ENCODE peak calls at places on chromosomes 3 and 15, in seven cellular contexts. D is neural progenitor cell, F is psoas muscle, O is dorsolateral prefrontal cortex, G is GM23338, X is fibroblast of lung, Q is heart right ventricle. M is an unnamed sample. For H3K27me3, the result is how much of the 10 kb centered on the place peaks cover.

GRCh38 chr3:155241559-155241958 is 51.9 kb downstream of the STRIT1 start:
- DNase-seq in G (no peak), X (peak), F (no peak), Q (no peak), O (no peak), D (no peak), M (no peak)

GRCh38 chr3:14453841-14454630 is 51.6 kb downstream of the SLC6A6 start:
- DNase-seq in D (no peak), F (no peak), O (no peak), G (no peak), Q (no peak), X (peak), M (no peak)

GRCh38 chr15:82805994-82806406 is at the start of gene FSD2:
- DNase-seq in D (no peak), F (peak), G (no peak), O (no peak), Q (peak), X (no peak), M (no peak)

GRCh38 chr3:57152150-57152549 is 13.0 kb downstream of the IL17RD start:
- DNase-seq in O (peak), D (peak), F (peak), G (no peak), X (no peak), Q (peak), M (no peak)

GRCh38 chr3:13638927-13639326 is 90.0 kb downstream of the FBLN2 start:
- DNase-seq in O (no peak), G (no peak), F (no peak), X (no peak), D (no peak), Q (no peak), M (no peak)

GRCh38 chr3:114839476-114839875 is 307.6 kb downstream of the ZBTB20 start:
- DNase-seq in G (no peak), O (no peak), Q (no peak), F (no peak), X (peak), D (no peak), M (no peak)

GRCh38 chr15:45199136-45199810 is 11.5 kb upstream of the SHF start:
- DNase-seq in Q (no peak), G (peak), O (no peak), D (peak), F (no peak), X (peak), M (no peak)

GRCh38 chr3:14691239-14691638 is 16.3 kb downstream of the C3orf20 start:
- DNase-seq in O (no peak), F (no peak), G (no peak), Q (no peak), X (no peak), D (no peak), M (no peak)

GRCh38 chr3:186826978-186827857 is 15.3 kb upstream of the ADIPOQ start:
- DNase-seq in F (peak), D (peak), G (peak), Q (peak), O (peak), X (peak), M (no peak)

GRCh38 chr15:60299452-60300047 is 98.2 kb downstream of the ANXA2 start:
- DNase-seq in D (peak), X (peak), F (no peak), O (peak), G (peak), Q (no peak), M (no peak)

GRCh38 chr3:31541102-31541501 is 8.4 kb downstream of the STT3B start:
- DNase-seq in D (no peak), X (no peak), O (no peak), Q (no peak), F (no peak), G (no peak), M (no peak)

GRCh38 chr3:12232785-12233317 is 56.0 kb upstream of the PPARG start:
- DNase-seq in G (no peak), Q (no peak), F (no peak), X (no peak), D (no peak), O (no peak), M (no peak)

GRCh38 chr3:105140899-105141367 is 225.8 kb upstream of the ALCAM start:
- DNase-seq in G (no peak), O (no peak), Q (no peak), D (no peak), X (no peak), F (no peak), M (no peak)

GRCh38 chr3:77686560-77686959 is 646.7 kb downstream of the ROBO2 start:
- DNase-seq in F (no peak), D (no peak), G (peak), Q (no peak), X (no peak), O (no peak), M (no peak)

GRCh38 chr3:175308105-175308504 is 449.0 kb downstream of the NAALADL2 start:
- DNase-seq in O (no peak), G (no peak), Q (no peak), X (no peak), D (no peak), F (no peak), M (no peak)

GRCh38 chr3:9870978-9871377 is 9.1 kb downstream of the CIDEC start:
- DNase-seq in G (no peak), D (no peak), F (no peak), Q (no peak), X (peak), O (no peak), M (peak)

GRCh38 chr15:69887018-69887417 is 210.7 kb downstream of the TLE3 start:
- DNase-seq in O (no peak), F (no peak), Q (no peak), G (no peak), X (no peak), D (no peak), M (no peak)

GRCh38 chr3:23640472-23641146 is 165.1 kb upstream of the UBE2E1 start:
- DNase-seq in X (no peak), G (no peak), D (no peak), O (no peak), F (no peak), Q (no peak), M (no peak)

GRCh38 chr3:170977911-170978310 is 48.6 kb downstream of the SLC2A2 start:
- DNase-seq in F (no peak), G (no peak), D (no peak), O (no peak), X (peak), Q (no peak), M (no peak)

GRCh38 chr3:20194793-20195460 is 8.9 kb upstream of the SGO1 start:
- DNase-seq in X (peak), G (no peak), O (no peak), F (no peak), D (no peak), Q (no peak), M (no peak)

GRCh38 chr3:36305929-36306520 is 74.3 kb upstream of the STAC start:
- DNase-seq in G (no peak), O (no peak), F (no peak), X (peak), Q (no peak), D (no peak), M (no peak)

GRCh38 chr3:134299185-134299887 is 48.7 kb upstream of the RYK start:
- DNase-seq in Q (no peak), F (no peak), G (peak), D (peak), X (peak), O (no peak), M (no peak)

GRCh38 chr3:41961061-41961749 is 698 bp downstream of the ULK4 start:
- DNase-seq in O (no peak), F (peak), X (peak), D (peak), G (peak), Q (peak), M (no peak)

GRCh38 chr3:190261740-190262139 is 60.5 kb downstream of the CLDN1 start:
- DNase-seq in D (peak), F (no peak), Q (no peak), G (no peak), X (peak), O (no peak), M (no peak)

GRCh38 chr3:81728766-81729544 is 32.5 kb downstream of the GBE1 start:
- DNase-seq in D (no peak), G (no peak), X (peak), F (no peak), O (no peak), Q (no peak), M (no peak)

GRCh38 chr15:65621638-65622037 is at the start of gene SLC24A1:
- DNase-seq in O (no peak), X (no peak), G (no peak), D (no peak), Q (no peak), F (no peak), M (no peak)

GRCh38 chr15:71411538-71412482 is 296.5 kb downstream of the THSD4 start:
- DNase-seq in O (no peak), Q (no peak), G (no peak), D (no peak), X (peak), F (no peak), M (peak)

GRCh38 chr15:58608129-58608590 is 141.3 kb downstream of the ADAM10 start:
- DNase-seq in O (no peak), X (peak), F (no peak), G (no peak), D (no peak), Q (no peak), M (peak)

DNA sequence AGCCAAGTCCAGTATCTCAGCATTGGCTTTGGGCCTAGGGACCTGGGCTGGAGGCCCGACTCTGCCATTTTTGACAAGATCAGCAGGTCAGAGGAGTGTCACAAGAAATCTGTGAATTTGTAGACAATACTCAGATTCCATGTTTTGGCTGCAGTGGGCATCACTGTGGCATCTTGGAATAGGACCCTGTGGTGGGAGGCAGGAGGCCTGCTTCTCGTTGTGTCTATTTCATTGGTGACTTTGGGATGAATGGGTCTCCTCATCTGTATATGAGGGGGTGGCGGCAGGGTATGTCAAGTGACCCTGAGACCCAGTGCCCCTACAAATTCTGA is 3.3 kb downstream of the C15orf39 start:
- DNase-seq in G (no peak), O (no peak), F (no peak), X (no peak), Q (no peak), D (no peak), M (no peak)
- H3K4me3 ChIP-seq in G (no peak), O (no peak), F (no peak), X (no peak), Q (no peak), D (no peak), M (no peak)

GRCh38 chr3:157767602-157768001 is 264.4 kb upstream of the VEPH1 start:
- DNase-seq in X (peak), Q (no peak), D (no peak), G (no peak), O (no peak), F (no peak), M (no peak)

GRCh38 chr3:157763644-157764043 is 260.4 kb upstream of the VEPH1 start:
- DNase-seq in Q (no peak), D (no peak), G (no peak), X (no peak), O (no peak), F (no peak), M (no peak)

DNA sequence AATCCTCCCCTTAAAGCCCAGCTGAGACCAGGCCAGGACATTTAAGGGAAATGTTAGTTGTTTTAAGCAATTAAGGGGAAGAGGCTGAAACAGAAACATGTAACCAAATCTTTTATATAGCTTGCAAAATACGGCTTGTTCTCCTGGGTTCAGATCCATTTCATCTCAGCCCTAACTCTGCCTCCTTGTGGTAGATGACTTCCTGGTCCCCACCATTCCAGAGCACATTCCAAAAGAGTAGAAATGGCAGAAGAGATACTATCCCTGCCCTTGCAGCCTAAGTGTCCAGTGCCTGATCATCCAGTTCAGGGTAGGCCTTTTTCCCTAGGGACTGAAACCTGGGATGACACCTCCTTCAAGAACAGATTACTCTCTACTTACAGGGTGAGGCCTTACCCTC is 266.2 kb upstream of the VEPH1 start:
- DNase-seq in O (no peak), D (no peak), X (no peak), F (no peak), Q (no peak), G (peak), M (no peak)
- TF ChIP-seq CTCF in O (no peak), D (peak), X (no peak), F (no peak), Q (no peak), G (peak), M (no peak)

GRCh38 chr3:127136024-127136600 is 56.8 kb upstream of the PRR23E start:
- DNase-seq in D (no peak), Q (no peak), F (no peak), G (no peak), O (no peak), X (no peak), M (no peak)

GRCh38 chr3:127137113-127137512 is 55.8 kb upstream of the PRR23E start:
- DNase-seq in O (no peak), Q (no peak), F (no peak), D (no peak), G (no peak), X (no peak), M (no peak)

GRCh38 chr3:127135241-127136023 is 57.5 kb upstream of the PRR23E start:
- DNase-seq in D (peak), O (no peak), X (peak), F (peak), Q (peak), G (peak), M (no peak)

GRCh38 chr3:127137757-127138536 is 55.0 kb upstream of the PRR23E start:
- DNase-seq in D (no peak), F (no peak), O (peak), G (no peak), X (no peak), Q (no peak), M (no peak)

GRCh38 chr3:127136706-127137105 is 56.2 kb upstream of the PRR23E start:
- DNase-seq in X (no peak), F (no peak), O (no peak), Q (no peak), D (no peak), G (no peak), M (no peak)
- H3K27me3 ChIP-seq in X (under half), F (under half), O (under half), Q (under half), D (under half), G (under half), M (under half)

GRCh38 chr3:28915711-28916481 is 365.0 kb upstream of the RBMS3 start:
- DNase-seq in G (peak), O (no peak), X (peak), F (no peak), D (peak), Q (no peak), M (no peak)
- H3K4me3 ChIP-seq in G (no peak), O (peak), X (peak), F (peak), D (no peak), Q (peak), M (no peak)

DNA sequence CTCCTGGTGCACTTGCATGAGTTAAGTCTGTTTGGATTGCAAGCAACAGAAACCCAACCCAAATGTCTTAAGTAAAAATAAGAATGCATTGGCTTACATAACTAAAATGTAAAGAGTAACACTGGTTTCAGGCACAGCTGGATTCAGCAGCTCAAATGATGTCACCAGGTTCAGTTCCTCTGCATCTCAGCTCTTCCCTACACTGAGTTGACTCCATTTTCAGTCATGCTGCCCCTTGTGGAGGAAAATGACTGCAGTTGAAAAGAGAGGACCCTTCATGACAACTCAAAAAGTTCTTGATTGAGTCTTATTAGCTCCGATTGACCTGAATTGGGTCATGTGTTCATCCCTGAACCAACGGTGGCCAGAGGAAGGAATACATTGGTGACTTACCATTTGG is 138.5 kb upstream of the ABI3BP start:
- DNase-seq in Q (no peak), D (no peak), O (no peak), X (no peak), G (peak), F (no peak), M (no peak)
- TF ChIP-seq CTCF in Q (no peak), D (peak), O (no peak), X (no peak), G (peak), F (no peak), M (no peak)

DNA sequence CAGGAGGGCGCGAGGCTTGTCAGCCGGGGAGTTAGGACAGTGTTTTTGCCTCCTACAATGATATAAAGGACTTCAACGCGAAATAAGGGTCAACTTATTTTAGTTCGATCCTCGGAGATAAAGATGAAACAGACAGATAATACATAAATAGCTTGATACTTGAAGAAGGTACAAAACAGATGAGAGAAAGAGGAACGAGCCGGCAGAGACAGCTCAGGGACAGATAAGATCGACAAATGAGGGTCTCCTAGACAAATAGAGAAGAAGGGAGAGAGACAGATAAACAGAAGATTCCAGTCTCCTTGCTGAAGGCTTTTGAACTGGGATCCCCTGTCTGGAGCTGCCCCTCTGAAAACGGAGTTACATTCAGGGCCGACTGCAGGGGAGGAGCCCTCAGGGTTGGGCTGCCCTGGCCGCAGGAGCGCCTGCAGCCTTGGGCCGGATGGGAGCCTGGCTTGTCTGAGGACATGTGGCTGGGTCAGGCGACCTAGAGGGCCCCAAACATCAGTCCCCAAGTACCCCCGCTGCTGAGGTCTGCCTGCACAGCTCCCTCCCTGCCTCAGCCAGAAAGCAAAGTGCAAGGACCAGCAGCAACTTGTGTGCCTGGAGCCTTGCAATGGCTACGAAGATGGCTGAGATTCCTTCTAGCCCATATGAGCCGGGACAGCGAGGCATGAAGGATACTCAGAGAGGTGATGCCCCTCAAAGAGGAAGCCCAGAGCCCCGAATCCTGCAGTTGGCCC is 981 bp upstream of the SKOR1 start:
- DNase-seq in Q (no peak), F (peak), D (no peak), X (no peak), G (peak), O (no peak), M (no peak)
- H3K27me3 ChIP-seq in Q (half or more), F (half or more), D (half or more), X (half or more), G (half or more), O (half or more), M (half or more)

DNA sequence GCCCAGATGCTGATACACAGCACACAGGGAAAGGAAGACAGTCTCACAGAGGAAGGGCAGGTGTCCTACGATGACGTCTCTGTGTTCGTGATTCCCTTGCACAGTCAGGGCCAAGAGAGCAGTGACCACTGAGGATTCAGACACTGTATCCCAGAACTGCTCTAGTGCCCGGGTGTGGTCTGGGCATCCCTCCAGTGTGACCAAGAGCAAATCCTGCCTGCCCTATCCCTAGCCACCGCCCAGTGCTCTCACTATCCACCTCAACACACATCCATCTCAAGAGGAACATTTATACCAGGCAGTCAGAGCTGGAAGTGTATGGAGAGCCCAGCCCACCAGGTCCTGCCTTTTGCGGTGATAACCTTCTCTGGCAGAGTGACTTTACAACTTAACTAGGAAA is 4.1 kb downstream of the PPM1M start:
- DNase-seq in G (no peak), O (no peak), X (no peak), Q (no peak), D (no peak), F (no peak), M (no peak)
- H3K4me3 ChIP-seq in G (no peak), O (no peak), X (no peak), Q (no peak), D (no peak), F (no peak), M (no peak)

GRCh38 chr3:49609314-49609713 is 55.0 kb downstream of the BSN start:
- DNase-seq in D (no peak), F (no peak), G (no peak), Q (no peak), O (no peak), X (no peak), M (no peak)

GRCh38 chr3:49609815-49610214 is 55.5 kb downstream of the BSN start:
- DNase-seq in O (no peak), F (no peak), X (no peak), D (no peak), G (no peak), Q (peak), M (no peak)

GRCh38 chr3:49607105-49607591 is 52.9 kb downstream of the BSN start:
- DNase-seq in G (no peak), X (no peak), O (no peak), D (no peak), F (no peak), Q (no peak), M (no peak)

GRCh38 chr3:49606427-49606826 is 52.1 kb downstream of the BSN start:
- DNase-seq in D (no peak), O (no peak), F (no peak), G (no peak), X (no peak), Q (no peak), M (no peak)

DNA sequence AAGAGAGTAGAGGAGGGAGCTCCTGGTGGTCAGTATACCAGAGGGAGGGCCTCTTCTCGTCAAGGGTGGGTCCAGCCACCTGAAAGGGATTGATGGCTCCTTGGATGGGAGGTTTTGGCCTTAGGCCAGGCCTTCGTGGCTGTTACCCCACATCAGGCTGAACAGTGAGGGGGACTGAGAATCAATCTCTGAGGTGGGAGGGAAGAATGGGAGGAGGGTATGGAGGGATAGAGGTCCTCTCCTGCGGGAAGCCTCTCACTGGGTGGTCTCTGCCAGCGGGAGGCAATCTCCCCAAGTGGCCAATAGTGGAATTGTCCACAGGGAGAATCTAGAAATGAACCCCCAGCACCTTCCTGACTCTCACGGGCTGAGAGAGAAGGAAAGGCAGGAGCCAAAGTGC is 53.5 kb downstream of the BSN start:
- DNase-seq in X (no peak), G (peak), Q (no peak), F (no peak), O (no peak), D (no peak), M (no peak)
- TF ChIP-seq CTCF in X (no peak), G (peak), Q (no peak), F (no peak), O (no peak), D (peak), M (peak)

M was measured in BJ.